ENCODE peak calls at places on chromosomes 2 and 18, in six cellular contexts. V is GM13977, Q is sigmoid colon, W is kidney, I is progenitor cell of endocrine pancreas, E is glutamatergic neuron. Z is an unnamed sample.

GRCh38 chr2:207156451-207157161 is 9.1 kb downstream of the KLF7 start:
- DNase-seq in V (no peak), Q (no peak), W (no peak), I (no peak), E (no peak), Z (no peak)

GRCh38 chr2:10028988-10029874 is 14.1 kb upstream of the KLF11 start:
- DNase-seq in V (peak; percentile 84), Q (peak; percentile 82), W (peak; percentile 88), I (no peak), E (no peak), Z (no peak)

GRCh38 chr2:131419447-131419846 is 55.5 kb upstream of the RAB6D start:
- DNase-seq in V (no peak), Q (no peak), W (no peak), I (no peak), E (no peak), Z (no peak)

GRCh38 chr2:1741851-1742250 is 2.5 kb downstream of the PXDN start:
- DNase-seq in V (no peak), Q (peak; percentile 69), W (peak; percentile 43), I (no peak), E (no peak), Z (no peak)

GRCh38 chr2:22020101-22020742 is 896.5 kb downstream of the TDRD15 start:
- DNase-seq in V (no peak), Q (no peak), W (no peak), I (no peak), E (no peak), Z (no peak)

GRCh38 chr2:50476174-50476573 is 555.8 kb downstream of the NRXN1 start:
- DNase-seq in V (no peak), Q (no peak), W (no peak), I (no peak), E (no peak), Z (no peak)

GRCh38 chr2:127844973-127845372 is 13.0 kb downstream of the POLR2D start:
- DNase-seq in V (no peak), Q (no peak), W (no peak), I (no peak), E (no peak), Z (no peak)

GRCh38 chr2:44275915-44276279 is 617 bp downstream of the SLC3A1 start:
- DNase-seq in V (no peak), Q (no peak), W (no peak), I (no peak), E (no peak), Z (no peak)

GRCh38 chr2:106163948-106164580 is 30.0 kb downstream of the UXS1 start:
- DNase-seq in V (no peak), Q (no peak), W (no peak), I (no peak), E (no peak), Z (no peak)

GRCh38 chr2:132573444-132574007 is 96.5 kb downstream of the LYPD1 start:
- DNase-seq in V (no peak), Q (no peak), W (no peak), I (no peak), E (no peak), Z (no peak)

GRCh38 chr2:45938649-45939511 is 287.4 kb downstream of the PRKCE start:
- DNase-seq in V (no peak), Q (peak; percentile 92), W (peak; percentile 91), I (no peak), E (no peak), Z (no peak)

GRCh38 chr18:58060254-58060653 is 16.2 kb downstream of the NEDD4L start:
- DNase-seq in V (no peak), Q (no peak), W (no peak), I (no peak), E (no peak), Z (no peak)

GRCh38 chr2:70580352-70580751 is 26.7 kb upstream of the TGFA start:
- DNase-seq in V (no peak), Q (no peak), W (no peak), I (no peak), E (no peak), Z (no peak)

GRCh38 chr18:23872701-23873550 is 141.6 kb upstream of the TTC39C start:
- DNase-seq in V (no peak), Q (no peak), W (peak; percentile 93), I (no peak), E (no peak), Z (no peak)

GRCh38 chr18:48218285-48219022 is 190.7 kb downstream of the ZBTB7C start:
- DNase-seq in V (no peak), Q (no peak), W (no peak), I (no peak), E (no peak), Z (no peak)

GRCh38 chr2:30332791-30333453 is 101.6 kb downstream of the LBH start:
- DNase-seq in V (peak; percentile 67), Q (no peak), W (no peak), I (no peak), E (no peak), Z (no peak)

GRCh38 chr2:160097329-160097728 is 34.9 kb upstream of the PLA2R1 start:
- DNase-seq in V (no peak), Q (no peak), W (no peak), I (no peak), E (no peak), Z (no peak)

GRCh38 chr18:59372975-59373374 is 13.9 kb upstream of the LMAN1 start:
- DNase-seq in V (no peak), Q (no peak), W (no peak), I (no peak), E (no peak), Z (no peak)

GRCh38 chr2:216643986-216644662 is 10.9 kb downstream of the IGFBP2 start:
- DNase-seq in V (no peak), Q (no peak), W (no peak), I (no peak), E (no peak), Z (no peak)

GRCh38 chr18:74115046-74115445 is 32.6 kb downstream of the FBXO15 start:
- DNase-seq in V (no peak), Q (no peak), W (peak; percentile 21), I (no peak), E (no peak), Z (no peak)

GRCh38 chr2:8202139-8202538 is 479.7 kb upstream of the ID2 start:
- DNase-seq in V (peak; percentile 74), Q (no peak), W (no peak), I (no peak), E (no peak), Z (no peak)

GRCh38 chr18:74132201-74132600 is 15.4 kb downstream of the FBXO15 start:
- DNase-seq in V (no peak), Q (no peak), W (no peak), I (no peak), E (no peak), Z (no peak)

GRCh38 chr2:173023718-173024117 is 51.9 kb upstream of the MAP3K20 start:
- DNase-seq in V (no peak), Q (no peak), W (no peak), I (no peak), E (no peak), Z (no peak)

GRCh38 chr2:173027181-173028128 is 48.2 kb upstream of the MAP3K20 start:
- DNase-seq in V (peak; percentile 80), Q (peak; percentile 94), W (no peak), I (peak; percentile 71), E (peak; percentile 76), Z (peak; percentile 13)

GRCh38 chr2:173017657-173018420 is 57.8 kb upstream of the MAP3K20 start:
- DNase-seq in V (no peak), Q (no peak), W (no peak), I (no peak), E (no peak), Z (no peak)

GRCh38 chr2:173016451-173016850 is 59.2 kb upstream of the MAP3K20 start:
- DNase-seq in V (no peak), Q (no peak), W (no peak), I (no peak), E (no peak), Z (no peak)

GRCh38 chr2:173021939-173022371 is 53.7 kb upstream of the MAP3K20 start:
- DNase-seq in V (no peak), Q (no peak), W (no peak), I (no peak), E (no peak), Z (no peak)
- TF ChIP-seq CTCF in V (no peak), Q (no peak), W (no peak), I (peak; percentile 23), E (no peak), Z (peak; percentile 61)

GRCh38 chr2:13193900-13194299 is 477.2 kb downstream of the TRIB2 start:
- DNase-seq in V (peak; percentile 17), Q (no peak), W (no peak), I (no peak), E (no peak), Z (no peak)
- TF ChIP-seq CTCF in V (peak; percentile 59), Q (no peak), W (peak; percentile 37), I (peak; percentile 57), E (peak; percentile 28), Z (no peak)

DNA sequence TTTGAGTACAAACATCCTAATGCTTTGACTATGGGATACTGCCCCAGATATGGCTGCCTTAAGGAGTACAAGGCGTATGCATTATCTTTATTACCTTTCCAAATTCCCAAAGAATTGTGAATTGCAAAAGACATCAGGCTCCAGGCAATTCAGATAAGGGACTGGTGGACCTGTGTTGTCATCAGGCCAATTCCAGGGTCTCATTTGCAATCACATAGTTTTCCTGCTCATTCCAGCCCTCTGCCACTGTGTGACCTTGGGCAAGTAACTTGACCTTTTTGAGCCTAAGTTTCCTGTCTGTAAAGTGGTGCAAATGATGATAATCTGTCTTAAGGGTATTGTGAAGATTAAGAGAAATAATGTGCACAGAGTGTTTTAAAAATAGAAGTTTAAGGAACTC is 137.6 kb downstream of the FMNL2 start:
- DNase-seq in V (no peak), Q (no peak), W (no peak), I (no peak), E (no peak), Z (no peak)
- TF ChIP-seq CTCF in V (no peak), Q (no peak), W (no peak), I (no peak), E (no peak), Z (no peak)

GRCh38 chr2:109613922-109614714 is at the start of the genes SEPTIN10 and SOWAHC:
- DNase-seq in V (peak; percentile 90), Q (peak; percentile 99), W (peak; percentile 99), I (peak; percentile 94), E (peak; percentile 97), Z (peak; percentile 49)

GRCh38 chr2:109612991-109613921 is 510 bp downstream of the SEPTIN10 start:
- DNase-seq in V (peak; percentile 40), Q (peak; percentile 87), W (peak; percentile 87), I (no peak), E (no peak), Z (no peak)

GRCh38 chr2:109614715-109615636 is 812 bp downstream of the SOWAHC start:
- DNase-seq in V (no peak), Q (peak; percentile 71), W (peak; percentile 83), I (peak; percentile 33), E (peak; percentile 52), Z (no peak)

GRCh38 chr2:109609352-109610024 is 4.3 kb downstream of the SEPTIN10 start:
- DNase-seq in V (no peak), Q (no peak), W (no peak), I (no peak), E (no peak), Z (no peak)

DNA sequence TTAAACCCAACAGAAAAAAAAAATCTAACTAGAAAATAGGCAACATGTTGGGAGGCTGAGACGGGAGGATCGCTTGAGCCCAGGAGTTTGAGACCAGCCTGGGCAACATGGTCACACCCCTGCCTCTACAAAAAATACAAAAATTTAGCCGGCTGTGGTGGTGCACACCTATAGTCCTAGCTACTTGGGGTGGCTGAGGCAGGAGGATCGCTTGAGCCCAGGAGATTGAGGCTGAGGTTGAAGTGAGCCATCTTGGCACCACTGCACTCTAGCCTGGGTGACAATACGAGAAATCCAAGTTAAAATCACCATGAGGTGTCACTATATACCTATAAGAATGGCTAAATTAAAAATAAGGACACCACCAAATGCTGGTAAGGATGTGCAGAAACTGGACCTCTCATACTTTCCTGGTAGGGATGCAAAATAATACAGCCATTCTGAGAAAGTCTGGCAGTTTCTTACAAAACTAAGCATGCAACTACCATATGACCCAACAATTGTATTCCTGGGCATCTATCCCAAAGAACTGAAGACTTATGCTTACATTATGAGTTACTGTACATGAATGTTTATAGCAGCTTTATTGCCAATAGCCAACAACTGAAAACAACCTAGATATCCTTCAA is 2.2 kb downstream of the SEPTIN10 start:
- DNase-seq in V (no peak), Q (no peak), W (no peak), I (no peak), E (no peak), Z (no peak)
- TF ChIP-seq CTCF in V (no peak), Q (no peak), W (no peak), I (no peak), E (no peak), Z (no peak)